ENCODE peak calls at places on chromosomes 3 and 15, in four cellular contexts. A is T-helper 2 cell; E is naive thymus-derived CD8-positive, alpha-beta T cell; H is activated T-cell treated with anti-CD3 and anti-CD28 coated beads, Interleukin-2, amount 50 U/mL, for 48 hours. U is an unnamed sample.

GRCh38 chr15:25243800-25244097 is 195.1 kb downstream of the UBE3A start:
- DNase-seq in A (no peak), E (no peak), H (no peak), U (no peak)

GRCh38 chr3:175456496-175456895 is 597.4 kb downstream of the NAALADL2 start:
- DNase-seq in A (no peak), E (no peak), H (no peak), U (no peak)

GRCh38 chr3:186452517-186452916 is 90.5 kb upstream of the DGKG start:
- DNase-seq in A (no peak), E (no peak), H (no peak), U (no peak)

GRCh38 chr15:47820047-47820779 is 102.9 kb downstream of the SEMA6D start:
- DNase-seq in A (no peak), E (no peak), H (no peak), U (no peak)

GRCh38 chr15:76339302-76340197 is 3.0 kb downstream of the ISL2 start:
- DNase-seq in A (no peak), E (no peak), H (no peak), U (no peak)

GRCh38 chr3:112734718-112735350 is 93.9 kb upstream of the CCDC80 start:
- DNase-seq in A (no peak), E (peak; percentile 62), H (peak; percentile 74), U (peak; percentile 66)

GRCh38 chr3:12470680-12471079 is 13.6 kb upstream of the TSEN2 start:
- DNase-seq in A (no peak), E (no peak), H (no peak), U (no peak)

GRCh38 chr15:56679247-56679646 is 54.1 kb downstream of the ZNF280D start:
- DNase-seq in A (no peak), E (no peak), H (no peak), U (no peak)

GRCh38 chr15:95018888-95019545 is 787.7 kb downstream of the MCTP2 start:
- DNase-seq in A (no peak), E (no peak), H (no peak), U (no peak)

GRCh38 chr3:45741742-45742141 is 52.5 kb downstream of the SACM1L start:
- DNase-seq in A (no peak), E (no peak), H (no peak), U (no peak)

GRCh38 chr15:70799667-70800450 is 36.5 kb upstream of the UACA start:
- DNase-seq in A (no peak), E (no peak), H (no peak), U (no peak)

GRCh38 chr15:67188551-67189218 is 65.8 kb downstream of the AAGAB start:
- DNase-seq in A (no peak), E (no peak), H (peak; percentile 12), U (no peak)

GRCh38 chr15:44194397-44195150 is 497 bp downstream of the FRMD5 start:
- DNase-seq in A (peak; percentile 8), E (peak; percentile 37), H (peak; percentile 60), U (peak; percentile 53)

GRCh38 chr15:81023483-81024264 is 23.0 kb downstream of the TLNRD1 start:
- DNase-seq in A (no peak), E (no peak), H (peak; percentile 68), U (no peak)

GRCh38 chr3:61560452-61561373 is 658 bp upstream of the PTPRG start:
- DNase-seq in A (no peak), E (no peak), H (peak; percentile 38), U (no peak)

GRCh38 chr3:146099316-146099715 is 61.7 kb downstream of the PLOD2 start:
- DNase-seq in A (no peak), E (no peak), H (no peak), U (no peak)

GRCh38 chr15:72178976-72179585 is 18.5 kb downstream of the GRAMD2A start:
- DNase-seq in A (no peak), E (no peak), H (no peak), U (no peak)

U was measured in CD8-positive, alpha-beta memory T cell.